ENCODE peak calls at places on chromosomes 6 and 20, in ten cellular contexts. S is epithelial cell of esophagus; Z is cardiac muscle cell; O is GM12865; H is left cardiac atrium; U is aorta; Y is thoracic aorta; G is activated naive CD8-positive, alpha-beta T cell treated with anti-CD3 and anti-CD28 coated beads, Interleukin-2, amount 50 U/mL, for 24 hours; K is endothelial cell; B is Kasumi-1. R is an unnamed sample.

GRCh38 chr6:24865161-24865560 is 66.4 kb upstream of the ARMH2 start:
- DNase-seq in O (no peak), Z (no peak), Y (no peak), S (no peak), U (no peak), H (no peak), K (no peak), G (no peak), B (no peak), R (no peak)

GRCh38 chr6:105066233-105066632 is 109.3 kb downstream of the LIN28B start:
- DNase-seq in G (no peak), U (no peak), K (no peak), Y (no peak), Z (no peak), B (no peak), H (no peak), O (no peak), S (no peak), R (no peak)

GRCh38 chr6:160122744-160123143 is 1.1 kb downstream of the SLC22A1 start:
- DNase-seq in B (no peak), H (no peak), U (peak; percentile 27), O (no peak), K (no peak), S (no peak), G (no peak), Y (no peak), Z (no peak), R (no peak)

GRCh38 chr6:33668914-33669313 is 42.6 kb downstream of the UQCC2 start:
- DNase-seq in S (peak; percentile 96), B (no peak), Z (no peak), K (no peak), O (peak; percentile 35), Y (no peak), U (no peak), G (no peak), H (peak; percentile 40), R (peak; percentile 56)

GRCh38 chr6:37050854-37051137 is 45.3 kb downstream of the FGD2 start:
- DNase-seq in H (no peak), K (no peak), G (no peak), O (no peak), U (no peak), Z (no peak), B (no peak), S (no peak), Y (no peak), R (no peak)

GRCh38 chr6:103672169-103672568 is 1187.5 kb downstream of the HACE1 start:
- DNase-seq in Y (no peak), Z (no peak), O (no peak), U (no peak), H (no peak), G (no peak), K (no peak), B (peak; percentile 64), S (peak; percentile 18), R (no peak)

GRCh38 chr6:158143700-158144099 is 24.4 kb downstream of the SERAC1 start:
- DNase-seq in K (peak; percentile 18), U (no peak), B (peak; percentile 38), S (peak; percentile 48), O (peak; percentile 11), H (no peak), G (no peak), Z (peak; percentile 41), Y (no peak), R (no peak)

GRCh38 chr6:147507162-147508072 is 1.1 kb upstream of the SAMD5 start:
- DNase-seq in U (no peak), H (peak; percentile 25), B (peak; percentile 31), Z (peak; percentile 8), Y (no peak), O (no peak), K (peak; percentile 25), G (peak; percentile 8), S (peak; percentile 16), R (peak; percentile 10)

GRCh38 chr6:45737331-45738056 is 278.2 kb downstream of the CLIC5 start:
- DNase-seq in K (no peak), G (no peak), Y (no peak), U (no peak), Z (no peak), O (peak; percentile 84), S (no peak), B (no peak), H (no peak), R (no peak)

GRCh38 chr20:63704749-63705117 is 3.0 kb downstream of the ARFRP1 start:
- DNase-seq in G (no peak), K (no peak), S (no peak), U (peak; percentile 73), H (no peak), B (no peak), O (no peak), Y (no peak), Z (no peak), R (no peak)

R was measured in activated naive CD4-positive, alpha-beta T cell treated with anti-CD3 and anti-CD28 coated beads, Interleukin-2, amount 50 U/mL, for 16 hours.